ENCODE peak calls at places on chromosomes 4 and X, in eight cellular contexts. F is ovary, B is testis, V is transverse colon, J is fibroblast of the aortic adventitia, K is fibroblast of lung, G is heart left ventricle, A is heart right ventricle. U is an unnamed sample.

GRCh38 chr4:9904976-9905587 is 116.2 kb downstream of the SLC2A9 start:
- DNase-seq in K (no peak), V (no peak), J (no peak), F (no peak), G (no peak), A (peak; percentile 44), B (no peak), U (no peak)

GRCh38 chrX:123408856-123409737 is 225.0 kb downstream of the GRIA3 start:
- DNase-seq in J (peak; percentile 82), V (no peak), F (no peak), A (no peak), G (no peak), B (no peak), K (no peak), U (no peak)

GRCh38 chr4:82614868-82615449 is 53.2 kb upstream of the TMEM150C start:
- DNase-seq in K (peak; percentile 9), F (no peak), V (no peak), A (no peak), B (no peak), G (no peak), J (peak; percentile 10), U (no peak)

GRCh38 chr4:140005699-140006098 is 148.3 kb downstream of the MAML3 start:
- DNase-seq in K (no peak), B (no peak), G (no peak), F (no peak), J (no peak), V (no peak), A (no peak), U (no peak)

GRCh38 chr4:141933978-141934377 is 297.6 kb downstream of the IL15 start:
- DNase-seq in G (no peak), A (no peak), J (no peak), V (no peak), K (no peak), B (no peak), F (no peak), U (no peak)

GRCh38 chr4:67087897-67088296 is 457.4 kb downstream of the CENPC start:
- DNase-seq in G (no peak), K (no peak), A (no peak), V (peak; percentile 35), J (peak; percentile 3), B (peak; percentile 78), F (no peak), U (peak; percentile 67)

GRCh38 chrX:115562492-115562872 is 1.5 kb downstream of the PLS3 start:
- DNase-seq in A (no peak), G (peak; percentile 10), J (peak; percentile 78), V (no peak), F (no peak), B (no peak), K (peak; percentile 58), U (no peak)

GRCh38 chr4:124737619-124738018 is 25.1 kb upstream of the ANKRD50 start:
- DNase-seq in G (no peak), B (no peak), F (no peak), J (peak; percentile 32), A (no peak), V (no peak), K (no peak), U (no peak)

GRCh38 chr4:83307920-83308319 is 23.3 kb upstream of the COQ2 start:
- DNase-seq in G (no peak), B (no peak), K (no peak), F (no peak), J (no peak), A (no peak), V (no peak), U (no peak)

GRCh38 chr4:110032603-110033002 is 119.9 kb downstream of the EGF start:
- DNase-seq in A (no peak), G (no peak), V (no peak), B (peak; percentile 28), J (no peak), K (no peak), F (no peak), U (no peak)

GRCh38 chrX:2696698-2697215 is 5.7 kb downstream of the CD99 start:
- DNase-seq in F (no peak), J (peak; percentile 86), V (no peak), B (no peak), K (peak; percentile 86), A (no peak), G (no peak), U (no peak)

GRCh38 chrX:110204986-110205385 is 112.9 kb downstream of the AMMECR1 start:
- DNase-seq in A (no peak), F (no peak), G (no peak), K (peak; percentile 70), B (no peak), J (peak; percentile 59), V (no peak), U (no peak)

GRCh38 chr4:7769936-7770674 is 169.6 kb downstream of the AFAP1 start:
- DNase-seq in F (no peak), G (no peak), B (peak; percentile 53), K (peak; percentile 41), J (no peak), A (no peak), V (no peak), U (no peak)

GRCh38 chr4:185352202-185352601 is 43.5 kb downstream of the LRP2BP start:
- DNase-seq in A (no peak), V (no peak), G (no peak), J (no peak), F (no peak), B (no peak), K (no peak), U (no peak)

GRCh38 chr4:169060396-169061081 is 50.5 kb upstream of the CBR4 start:
- DNase-seq in G (no peak), K (no peak), F (no peak), B (no peak), V (no peak), J (peak; percentile 44), A (no peak), U (no peak)

GRCh38 chr4:25162566-25162965 is 2.3 kb upstream of the SEPSECS start:
- DNase-seq in B (no peak), K (no peak), V (no peak), A (no peak), F (no peak), G (no peak), J (no peak), U (no peak)

GRCh38 chr4:122787940-122788339 is 38.7 kb upstream of the FGF2 start:
- DNase-seq in F (no peak), A (no peak), K (no peak), V (no peak), J (peak; percentile 74), B (no peak), G (no peak), U (no peak)

GRCh38 chrX:36856849-36857248 is 151.3 kb upstream of the FAM47C start:
- DNase-seq in J (no peak), K (peak; percentile 23), B (no peak), V (no peak), G (no peak), A (no peak), F (no peak), U (no peak)

GRCh38 chr4:173531085-173531965 is 1.3 kb upstream of the HAND2 start:
- DNase-seq in F (peak; percentile 40), A (peak; percentile 63), B (no peak), V (peak; percentile 14), G (peak; percentile 72), J (no peak), K (no peak), U (no peak)

GRCh38 chr4:36324808-36325207 is 43.4 kb downstream of the DTHD1 start:
- DNase-seq in A (no peak), B (no peak), K (no peak), F (no peak), V (no peak), J (no peak), G (no peak), U (no peak)

GRCh38 chr4:36325916-36326315 is 44.5 kb downstream of the DTHD1 start:
- DNase-seq in G (no peak), A (no peak), B (no peak), J (no peak), K (no peak), F (no peak), V (no peak), U (no peak)

GRCh38 chr4:36326610-36327009 is 45.2 kb downstream of the DTHD1 start:
- DNase-seq in A (no peak), K (no peak), B (no peak), J (no peak), V (no peak), F (no peak), G (no peak), U (no peak)

GRCh38 chr4:36323801-36324419 is 42.5 kb downstream of the DTHD1 start:
- DNase-seq in A (no peak), F (no peak), J (no peak), B (no peak), V (no peak), K (no peak), G (no peak), U (no peak)

DNA sequence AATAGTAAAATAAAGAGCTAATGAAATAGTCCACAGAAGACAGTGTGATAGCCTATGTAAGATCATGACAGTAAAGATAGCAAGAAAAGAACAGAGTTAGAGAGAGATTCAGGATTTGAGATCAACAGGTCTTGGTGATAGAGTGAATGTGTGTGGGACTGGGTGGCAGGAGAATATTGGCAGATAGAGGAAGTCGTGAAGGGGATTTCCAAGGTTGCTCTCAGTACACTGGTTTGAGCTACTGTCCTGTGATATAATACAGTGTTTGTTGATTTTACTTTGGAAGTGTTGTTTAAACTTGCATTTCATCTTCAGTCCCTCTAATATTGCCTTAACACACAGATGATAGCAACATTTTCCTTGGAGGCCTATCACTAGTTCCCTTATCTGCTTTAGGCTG is 44.1 kb downstream of the DTHD1 start:
- DNase-seq in A (no peak), F (no peak), V (no peak), J (no peak), K (no peak), B (no peak), G (no peak), U (no peak)
- H3K4me3 ChIP-seq in A (no peak overlapping the region), F (no peak overlapping the region), V (no peak overlapping the region), J (no peak overlapping the region), K (no peak overlapping the region), B (no peak overlapping the region), G (no peak overlapping the region), U (no peak overlapping the region)

DNA sequence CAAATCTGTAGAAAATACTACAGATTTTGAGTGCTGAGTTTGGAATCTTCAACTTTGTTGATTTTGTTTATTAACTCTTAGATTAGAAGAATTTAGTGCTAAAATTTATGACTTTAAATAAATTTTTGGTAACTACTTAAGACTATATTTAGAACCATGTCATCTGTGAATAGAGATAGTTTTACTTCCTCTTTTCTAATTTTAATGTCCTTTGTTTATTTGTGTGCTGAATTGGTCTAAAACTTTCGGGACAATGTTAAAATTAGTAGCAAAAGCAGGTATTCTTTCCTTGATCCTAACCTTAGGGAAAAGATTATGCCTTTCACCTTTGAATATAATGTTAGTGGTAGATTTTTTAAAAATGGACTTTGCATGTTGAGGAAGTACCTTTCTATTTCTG is 119.7 kb upstream of the CXorf51A start:
- DNase-seq in F (no peak), V (no peak), J (no peak), G (no peak), K (no peak), B (no peak), A (no peak), U (no peak)
- H3K4me3 ChIP-seq in F (no peak overlapping the region), V (no peak overlapping the region), J (no peak overlapping the region), G (no peak overlapping the region), K (no peak overlapping the region), B (no peak overlapping the region), A (no peak overlapping the region), U (no peak overlapping the region)

GRCh38 chr4:61202100-61202637 is 2.0 kb downstream of the ADGRL3 start:
- DNase-seq in A (peak; percentile 22), J (no peak), K (peak; percentile 18), F (peak; percentile 8), G (peak; percentile 10), B (peak; percentile 22), V (no peak), U (no peak)
- H3K4me3 ChIP-seq in A (peak overlapping the region; percentile 75), J (no peak overlapping the region), K (no peak overlapping the region), F (peak overlapping the region; percentile 42), G (peak overlapping the region; percentile 72), B (peak overlapping the region; percentile 42), V (peak overlapping the region; percentile 38), U (no peak overlapping the region)

GRCh38 chr4:112817933-112818921 is 181.3 kb downstream of the LARP7 start:
- DNase-seq in B (peak; percentile 85), A (peak; percentile 21), F (peak; percentile 62), G (peak; percentile 37), V (peak; percentile 27), K (peak; percentile 93), J (peak; percentile 85), U (no peak)
- H3K4me3 ChIP-seq in B (peak overlapping the region; percentile 47), A (peak overlapping the region; percentile 51), F (peak overlapping the region; percentile 49), G (peak overlapping the region; percentile 45), V (peak overlapping the region; percentile 17), K (peak overlapping the region; percentile 64), J (peak overlapping the region; percentile 71), U (no peak overlapping the region)

U was measured in body of pancreas.